ENCODE peak calls at places on chromosomes 16 and 17, in nine cellular contexts. Q is NCI-H1105 treated with DMSO at 0.1 percent for 48 hours; F is NCI-H774; N is prostate gland; R is psoas muscle; B is cardiac fibroblast; Z is fibroblast of pulmonary artery; A is CD4-positive, alpha-beta T cell; V is SK-N-DZ. I is an unnamed sample.

GRCh38 chr16:88066234-88066633 is 115.0 kb downstream of the BANP start:
- DNase-seq in V (no peak), R (peak; percentile 8), A (no peak), B (no peak), Q (no peak), N (no peak), Z (no peak), F (no peak), I (no peak)

GRCh38 chr17:81328925-81329278 is 33.8 kb upstream of the SLC38A10 start:
- DNase-seq in R (no peak), N (no peak), V (no peak), A (no peak), Z (no peak), Q (no peak), B (peak; percentile 24), F (no peak), I (no peak)

GRCh38 chr17:39196820-39197331 is 593 bp downstream of the CACNB1 start:
- DNase-seq in Q (peak; percentile 28), F (peak; percentile 42), Z (no peak), N (no peak), V (no peak), R (peak; percentile 87), A (no peak), B (no peak), I (no peak)

GRCh38 chr16:48907906-48908634 is 298.1 kb upstream of the N4BP1 start:
- DNase-seq in V (no peak), F (no peak), B (no peak), Q (no peak), N (no peak), Z (no peak), A (no peak), R (no peak), I (no peak)

GRCh38 chr17:51673066-51673465 is 412.7 kb downstream of the UTP18 start:
- DNase-seq in B (no peak), R (no peak), A (no peak), Z (no peak), F (no peak), V (no peak), N (no peak), Q (no peak), I (no peak)

GRCh38 chr17:72462814-72463213 is 342.0 kb downstream of the SOX9 start:
- DNase-seq in F (no peak), Z (no peak), N (no peak), R (no peak), A (no peak), Q (no peak), V (no peak), B (no peak), I (no peak)

GRCh38 chr16:75922250-75922649 is 196.0 kb upstream of the CPHXL start:
- DNase-seq in N (no peak), Z (no peak), V (no peak), Q (no peak), F (no peak), R (no peak), B (no peak), A (no peak), I (no peak)

GRCh38 chr16:647173-647902 is 1.8 kb upstream of the WDR90 start:
- DNase-seq in V (no peak), Q (no peak), F (no peak), Z (no peak), A (no peak), N (no peak), B (no peak), R (no peak), I (no peak)

GRCh38 chr17:55442953-55443683 is 21.5 kb upstream of the MMD start:
- DNase-seq in N (no peak), Q (no peak), A (no peak), F (no peak), B (no peak), Z (peak; percentile 47), R (no peak), V (no peak), I (no peak)

GRCh38 chr16:27113341-27113841 is 46.7 kb downstream of the C16orf82 start:
- DNase-seq in N (no peak), F (no peak), Z (no peak), V (no peak), A (no peak), B (no peak), R (no peak), Q (no peak), I (no peak)

GRCh38 chr17:80619535-80620235 is 75.0 kb downstream of the RPTOR start:
- DNase-seq in A (no peak), B (peak; percentile 15), V (no peak), N (no peak), R (no peak), Z (no peak), Q (no peak), F (no peak), I (no peak)

GRCh38 chr17:27888945-27889344 is 4.2 kb downstream of the LYRM9 start:
- DNase-seq in N (no peak), B (peak; percentile 12), R (no peak), Q (no peak), V (no peak), Z (peak; percentile 11), F (no peak), A (no peak), I (no peak)

GRCh38 chr16:88458039-88458772 is 5.1 kb downstream of the ZFPM1 start:
- DNase-seq in N (no peak), Z (peak; percentile 39), B (no peak), A (no peak), Q (no peak), R (no peak), V (no peak), F (no peak), I (no peak)

GRCh38 chr16:31253642-31254045 is 6.1 kb upstream of the ITGAM start:
- DNase-seq in N (no peak), A (no peak), V (no peak), Q (no peak), Z (no peak), B (no peak), R (peak; percentile 63), F (no peak), I (no peak)

GRCh38 chr17:47879028-47879585 is 16.9 kb upstream of the SP2 start:
- DNase-seq in B (peak; percentile 23), Q (no peak), R (no peak), V (no peak), A (no peak), Z (no peak), F (no peak), N (no peak), I (no peak)

GRCh38 chr16:72198021-72198420 is 26.1 kb upstream of the PMFBP1 start:
- DNase-seq in N (no peak), Z (peak; percentile 93), R (no peak), Q (peak; percentile 62), V (peak; percentile 94), A (no peak), F (peak; percentile 41), B (peak; percentile 93), I (peak; percentile 65)

GRCh38 chr17:58326609-58327341 is 1.8 kb downstream of the TSPOAP1 start:
- DNase-seq in A (no peak), F (no peak), V (no peak), Q (no peak), N (no peak), B (no peak), Z (no peak), R (no peak), I (no peak)

GRCh38 chr17:7744416-7744815 is 26.9 kb downstream of the DNAH2 start:
- DNase-seq in B (no peak), F (no peak), Q (no peak), A (no peak), V (no peak), Z (peak; percentile 20), N (no peak), R (no peak), I (no peak)

GRCh38 chr16:67563708-67564468 is 1.6 kb downstream of the CTCF start:
- DNase-seq in Z (peak; percentile 83), V (peak; percentile 28), F (no peak), R (peak; percentile 83), N (peak; percentile 54), A (peak; percentile 35), B (peak; percentile 78), Q (peak; percentile 18), I (peak; percentile 57)

GRCh38 chr17:38893612-38894011 is 23.8 kb downstream of the LASP1 start:
- DNase-seq in N (no peak), Z (no peak), Q (no peak), F (no peak), R (no peak), A (no peak), V (no peak), B (peak; percentile 45), I (no peak)

GRCh38 chr17:50572541-50572940 is 12.0 kb downstream of the CACNA1G start:
- DNase-seq in A (no peak), B (no peak), Q (no peak), Z (no peak), R (no peak), V (no peak), N (no peak), F (no peak), I (no peak)

GRCh38 chr16:82695806-82696205 is 69.0 kb downstream of the CDH13 start:
- DNase-seq in Q (no peak), R (no peak), N (no peak), A (no peak), V (peak; percentile 28), F (no peak), Z (no peak), B (no peak), I (no peak)

GRCh38 chr16:4183258-4184037 is 58.4 kb downstream of the SRL start:
- DNase-seq in B (peak; percentile 91), F (peak; percentile 88), A (peak; percentile 69), V (peak; percentile 88), R (peak; percentile 97), Z (peak; percentile 95), N (peak; percentile 87), Q (peak; percentile 73), I (peak; percentile 81)

GRCh38 chr17:43831633-43832032 is 1.3 kb downstream of the MPP3 start:
- DNase-seq in B (no peak), Q (no peak), R (no peak), F (no peak), A (no peak), V (no peak), N (no peak), Z (no peak), I (no peak)

GRCh38 chr16:12497558-12497957 is 306.1 kb downstream of the CPPED1 start:
- DNase-seq in Q (no peak), F (no peak), R (no peak), B (no peak), A (no peak), Z (no peak), V (no peak), N (no peak), I (no peak)

GRCh38 chr17:78723001-78723796 is 58.9 kb downstream of the CYTH1 start:
- DNase-seq in B (no peak), Q (no peak), A (no peak), Z (no peak), F (peak; percentile 21), V (peak; percentile 86), N (no peak), R (peak; percentile 68), I (no peak)

GRCh38 chr17:82937411-82938371 is 97.9 kb upstream of the ZNF750 start:
- DNase-seq in B (no peak), N (no peak), Z (no peak), R (peak; percentile 47), A (no peak), F (no peak), V (no peak), Q (no peak), I (no peak)

GRCh38 chr17:61157246-61157887 is 242.3 kb upstream of the TBX2 start:
- DNase-seq in R (no peak), V (peak; percentile 77), Q (peak; percentile 88), A (no peak), B (peak; percentile 74), F (peak; percentile 24), N (no peak), Z (peak; percentile 42), I (no peak)

GRCh38 chr17:70797166-70797565 is 627.8 kb downstream of the KCNJ2 start:
- DNase-seq in N (no peak), F (no peak), Q (no peak), A (no peak), V (no peak), B (peak; percentile 39), R (no peak), Z (peak; percentile 65), I (no peak)

GRCh38 chr16:78684655-78685400 is 585.4 kb downstream of the WWOX start:
- DNase-seq in F (no peak), N (no peak), Q (no peak), B (peak; percentile 75), R (peak; percentile 66), V (no peak), A (no peak), Z (no peak), I (no peak)

GRCh38 chr17:81558941-81559806 is 7.0 kb upstream of the FAAP100 start:
- DNase-seq in Z (peak; percentile 20), V (no peak), N (no peak), B (peak; percentile 20), Q (no peak), A (no peak), F (no peak), R (peak; percentile 27), I (no peak)

I was measured in AG04450.